ENCODE peak calls at places on chromosome 10, in seven cellular contexts. M is mesenchymal stem cell, B is IMR-90, Z is mesendoderm, D is trophoblast cell, V is H1, S is neuronal stem cell. I is an unnamed sample.

GRCh38 chr10:52533986-52534385 is 219.9 kb downstream of the DKK1 start:
- DNase-seq in D (no peak), Z (no peak), M (no peak), V (no peak), B (peak), S (no peak), I (no peak)

GRCh38 chr10:21700474-21700873 is 166.4 kb downstream of the MLLT10 start:
- DNase-seq in S (no peak), Z (peak), B (no peak), V (no peak), D (no peak), M (no peak), I (no peak)

GRCh38 chr10:42984761-42985325 is 92.0 kb upstream of the RET start:
- DNase-seq in V (no peak), D (no peak), M (no peak), Z (no peak), S (no peak), B (no peak), I (peak)

GRCh38 chr10:125159486-125159931 is 854 bp downstream of the CTBP2 start:
- DNase-seq in M (peak), D (no peak), Z (no peak), B (no peak), V (no peak), S (no peak), I (no peak)

GRCh38 chr10:78980815-78981214 is 88.0 kb upstream of the ZMIZ1 start:
- DNase-seq in S (no peak), D (no peak), B (no peak), Z (no peak), V (no peak), M (no peak), I (no peak)

GRCh38 chr10:129841590-129841989 is 122.5 kb downstream of the EBF3 start:
- DNase-seq in D (no peak), V (no peak), M (no peak), B (no peak), Z (no peak), S (no peak), I (no peak)

GRCh38 chr10:98309366-98310355 is 41.7 kb upstream of the LOXL4 start:
- DNase-seq in S (peak), Z (peak), D (peak), V (peak), B (peak), M (peak), I (peak)

GRCh38 chr10:62851449-62851848 is 35.3 kb upstream of the EGR2 start:
- DNase-seq in B (peak), S (no peak), D (no peak), V (no peak), Z (peak), M (no peak), I (peak)

GRCh38 chr10:87504667-87505365 is at the start of gene MINPP1:
- DNase-seq in B (peak), M (peak), S (peak), D (peak), V (peak), Z (peak), I (peak)

GRCh38 chr10:77392851-77393250 is 244.8 kb downstream of the KCNMA1 start:
- DNase-seq in B (peak), M (peak), Z (no peak), V (no peak), S (no peak), D (peak), I (no peak)

GRCh38 chr10:23001901-23002516 is 74.2 kb downstream of the ARMC3 start:
- DNase-seq in M (no peak), B (no peak), V (peak), S (no peak), Z (peak), D (no peak), I (peak)

GRCh38 chr10:113524539-113525490 is 28.0 kb upstream of the HABP2 start:
- DNase-seq in Z (peak), D (peak), M (peak), B (no peak), S (no peak), V (no peak), I (no peak)

GRCh38 chr10:112763916-112764520 is 186.0 kb upstream of the TCF7L2 start:
- DNase-seq in V (no peak), D (no peak), M (peak), B (peak), S (no peak), Z (no peak), I (no peak)

GRCh38 chr10:130141038-130141437 is 4.8 kb downstream of the GLRX3 start:
- DNase-seq in D (no peak), M (no peak), Z (no peak), V (no peak), B (no peak), S (no peak), I (no peak)

DNA sequence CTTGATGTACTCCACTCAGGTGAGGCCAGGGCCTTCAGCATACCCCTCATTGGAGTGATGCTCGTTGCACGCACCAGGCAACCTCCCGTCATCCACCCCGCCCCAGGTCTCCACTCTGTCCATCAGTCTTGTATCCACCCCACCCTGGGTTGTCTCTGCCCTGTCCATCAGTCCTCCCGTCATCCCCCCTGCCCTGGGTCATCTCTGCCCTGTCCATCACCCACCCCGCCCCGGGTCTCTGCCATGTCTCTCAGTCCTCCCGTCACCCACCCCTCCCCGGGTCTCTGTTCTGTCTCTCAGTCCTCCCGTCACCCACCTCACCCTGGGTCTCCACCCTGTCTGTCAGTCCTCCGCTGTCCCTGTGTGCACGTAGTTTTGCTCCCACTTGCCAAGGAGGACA is 59.9 kb downstream of the WDR37 start:
- DNase-seq in B (no peak), M (no peak), D (no peak), S (no peak), V (no peak), Z (no peak), I (no peak)
- H2BK5ac ChIP-seq in B (no peak), M (no peak), D (no peak), S (no peak), V (no peak), Z (no peak), I (no peak)

GRCh38 chr10:114723361-114723760 is 65.3 kb upstream of the ABLIM1 start:
- DNase-seq in B (no peak), V (no peak), M (no peak), D (peak), Z (no peak), S (no peak), I (no peak)

GRCh38 chr10:114726820-114727271 is 68.8 kb upstream of the ABLIM1 start:
- DNase-seq in V (no peak), M (no peak), D (no peak), S (no peak), Z (no peak), B (no peak), I (no peak)

GRCh38 chr10:114724707-114725106 is 66.6 kb upstream of the ABLIM1 start:
- DNase-seq in Z (no peak), M (no peak), D (no peak), V (no peak), B (no peak), S (no peak), I (no peak)

GRCh38 chr10:114720685-114721278 is 62.7 kb upstream of the ABLIM1 start:
- DNase-seq in B (no peak), M (no peak), V (no peak), Z (no peak), S (no peak), D (no peak), I (no peak)

GRCh38 chr10:114724295-114724694 is 66.2 kb upstream of the ABLIM1 start:
- DNase-seq in V (no peak), Z (peak), D (peak), S (no peak), B (no peak), M (no peak), I (no peak)
- H2BK5ac ChIP-seq in V (no peak), Z (no peak), D (no peak), S (no peak), B (no peak), M (no peak), I (no peak)

GRCh38 chr10:133230023-133230319 is at the start of gene UTF1:
- DNase-seq in D (no peak), V (no peak), Z (no peak), S (no peak), M (no peak), B (no peak), I (no peak)
- H2BK5ac ChIP-seq in D (no peak), V (no peak), Z (no peak), S (no peak), M (no peak), B (no peak), I (no peak)

DNA sequence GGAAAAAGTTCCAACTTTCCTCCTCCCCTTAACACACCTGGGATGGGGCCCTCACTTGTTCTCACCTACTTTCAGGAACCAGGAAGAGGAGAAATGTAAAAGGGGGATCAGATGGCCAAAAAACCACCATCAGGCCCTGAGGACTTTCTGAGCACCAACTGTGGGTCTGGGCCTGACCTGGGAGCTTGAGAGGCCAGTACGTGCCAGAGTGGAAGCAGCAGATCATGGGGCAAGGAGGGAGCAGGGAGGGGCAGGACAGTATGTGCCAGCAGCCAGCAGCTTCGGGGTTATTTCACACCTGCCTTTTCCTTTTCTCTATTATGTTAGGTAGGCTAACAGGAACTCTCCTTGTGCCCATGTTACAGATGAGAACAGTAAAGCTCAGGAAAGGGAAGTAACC is 118.8 kb upstream of the UNC5B start:
- DNase-seq in D (no peak), S (no peak), Z (no peak), B (no peak), M (no peak), V (no peak), I (no peak)
- H2BK5ac ChIP-seq in D (no peak), S (no peak), Z (no peak), B (no peak), M (no peak), V (no peak), I (no peak)

DNA sequence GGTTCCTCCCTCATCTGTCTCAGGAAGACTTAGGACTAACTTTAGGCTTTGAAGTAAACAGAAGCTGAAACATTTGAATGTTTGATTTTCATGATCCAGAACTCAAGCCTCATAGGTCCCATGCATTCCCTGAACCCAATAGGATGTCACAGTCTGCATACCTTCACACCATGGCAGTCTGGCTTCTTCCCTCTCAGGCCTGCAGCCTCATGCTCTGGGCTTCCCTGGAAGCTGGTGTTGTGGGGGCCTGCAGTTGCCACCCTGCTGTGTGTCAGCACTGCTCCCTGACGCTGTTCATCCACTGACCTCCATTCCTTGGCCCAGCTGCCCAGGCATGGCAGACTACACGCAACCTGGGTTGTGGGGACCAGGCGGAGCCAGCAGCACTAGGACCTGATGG is 267.5 kb upstream of the KAT6B start:
- DNase-seq in V (no peak), Z (peak), M (no peak), D (no peak), S (no peak), B (no peak), I (no peak)
- H2BK5ac ChIP-seq in V (no peak), Z (no peak), M (no peak), D (no peak), S (no peak), B (no peak), I (no peak)

DNA sequence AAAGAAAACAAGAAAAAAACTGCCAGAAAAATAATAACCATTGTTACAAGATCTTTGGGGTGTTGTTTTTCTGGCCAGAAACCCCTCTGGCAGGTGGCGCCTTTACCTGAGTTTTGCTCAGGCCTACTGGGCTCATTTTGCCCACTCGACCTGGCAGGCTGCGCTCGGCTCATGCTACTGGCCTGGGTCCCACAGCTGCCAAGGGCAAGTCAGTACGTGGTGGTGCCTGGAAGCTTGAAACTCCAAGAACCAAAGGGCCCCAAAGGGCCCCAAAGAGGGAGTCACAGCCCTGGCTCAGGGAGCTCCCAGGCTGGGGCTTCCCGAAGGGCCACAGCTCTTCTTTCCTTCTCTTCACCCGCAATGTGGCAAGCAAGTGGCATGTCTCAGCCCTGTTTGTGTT is 42.7 kb downstream of the CACUL1 start:
- DNase-seq in Z (no peak), D (no peak), V (no peak), B (no peak), S (no peak), M (no peak), I (no peak)
- H2BK5ac ChIP-seq in Z (no peak), D (no peak), V (no peak), B (no peak), S (peak), M (no peak), I (no peak)

GRCh38 chr10:17873946-17874345 is 64.8 kb downstream of the MRC1 start:
- DNase-seq in Z (no peak), M (no peak), B (no peak), S (no peak), V (no peak), D (no peak), I (no peak)
- H2BK5ac ChIP-seq in Z (no peak), M (no peak), B (no peak), S (no peak), V (no peak), D (no peak), I (no peak)

GRCh38 chr10:61076572-61077114 is 132.7 kb upstream of the RHOBTB1 start:
- DNase-seq in B (no peak), D (no peak), Z (no peak), M (peak), V (no peak), S (no peak), I (no peak)
- H2BK5ac ChIP-seq in B (no peak), D (no peak), Z (no peak), M (no peak), V (no peak), S (no peak), I (no peak)

I was measured in H9.